ENCODE peak calls at places on chromosomes 16 and 17, in eight cellular contexts. Y, J, U, D, P, C, E and H are unnamed samples.

GRCh38 chr16:31440511-31441184 is 1.9 kb downstream of the ZNF843 start:
- ATAC-seq in C (no peak), D (no peak), J (no peak), Y (no peak), E (no peak), U (no peak), P (no peak), H (no peak)

GRCh38 chr17:4331614-4332013 is 34.9 kb downstream of the UBE2G1 start:
- ATAC-seq in E (no peak), P (peak; percentile 53), Y (no peak), D (no peak), J (no peak), C (no peak), U (no peak), H (no peak)

GRCh38 chr16:11976850-11977205 is 294 bp downstream of the SNX29 start:
- ATAC-seq in D (peak; percentile 15), E (peak; percentile 2), P (peak; percentile 14), Y (no peak), J (peak; percentile 12), C (no peak), U (peak; percentile 18), H (no peak)

GRCh38 chr16:56600398-56600999 is 7.9 kb upstream of the MT2A start:
- ATAC-seq in P (no peak), E (peak; percentile 63), C (peak; percentile 60), D (peak; percentile 51), J (peak; percentile 65), Y (peak; percentile 86), U (peak; percentile 80), H (peak; percentile 48)

GRCh38 chr17:57455063-57455914 is 199.0 kb downstream of the MSI2 start:
- ATAC-seq in C (peak; percentile 73), Y (no peak), J (peak; percentile 51), D (peak; percentile 54), P (peak; percentile 81), E (peak; percentile 56), U (no peak), H (peak; percentile 39)

GRCh38 chr16:85627835-85628556 is 14.9 kb downstream of the GSE1 start:
- ATAC-seq in U (no peak), Y (no peak), C (no peak), J (peak; percentile 60), D (peak; percentile 50), E (no peak), P (no peak), H (no peak)

GRCh38 chr16:56371383-56371937 is 53.9 kb downstream of the AMFR start:
- ATAC-seq in U (no peak), C (no peak), P (no peak), E (peak; percentile 35), Y (no peak), J (no peak), D (peak; percentile 27), H (no peak)

GRCh38 chr16:10530685-10531084 is 49.7 kb downstream of the EMP2 start:
- ATAC-seq in C (no peak), U (no peak), P (no peak), Y (no peak), J (peak; percentile 41), E (no peak), D (peak; percentile 48), H (no peak)

GRCh38 chr16:84663433-84664101 is 15.3 kb downstream of the KLHL36 start:
- ATAC-seq in E (no peak), Y (no peak), U (no peak), D (no peak), P (peak; percentile 91), J (no peak), C (no peak), H (no peak)

GRCh38 chr16:85718682-85719081 is 29.9 kb upstream of the GINS2 start:
- ATAC-seq in C (no peak), J (no peak), D (no peak), U (no peak), P (no peak), Y (peak; percentile 33), E (no peak), H (no peak)

GRCh38 chr16:58249388-58249779 is 45.4 kb downstream of the PRSS54 start:
- ATAC-seq in C (no peak), D (peak; percentile 10), P (no peak), Y (peak; percentile 33), J (peak; percentile 7), U (peak; percentile 26), E (peak; percentile 17), H (no peak)

GRCh38 chr17:39701012-39701783 is 1.3 kb downstream of the ERBB2 start:
- ATAC-seq in E (peak; percentile 13), C (no peak), P (no peak), J (no peak), Y (no peak), D (no peak), U (no peak), H (no peak)

GRCh38 chr17:82064433-82065192 is 991 bp downstream of the DUS1L start:
- ATAC-seq in U (peak; percentile 47), C (no peak), E (peak; percentile 69), Y (peak; percentile 62), J (peak; percentile 2), P (peak; percentile 9), D (no peak), H (peak; percentile 25)

GRCh38 chr16:82748026-82748425 is 121.3 kb downstream of the CDH13 start:
- ATAC-seq in U (no peak), P (no peak), D (peak; percentile 69), E (no peak), J (peak; percentile 68), C (no peak), Y (no peak), H (no peak)

GRCh38 chr17:55726440-55726839 is 3.8 kb upstream of the TMEM100 start:
- ATAC-seq in U (peak; percentile 67), E (no peak), Y (no peak), C (no peak), J (peak; percentile 77), D (peak; percentile 71), P (no peak), H (no peak)

GRCh38 chr17:35596530-35597233 is 9.6 kb downstream of the AP2B1 start:
- ATAC-seq in J (no peak), U (no peak), C (no peak), Y (peak; percentile 34), P (no peak), E (no peak), D (peak; percentile 49), H (no peak)

GRCh38 chr16:53056528-53056881 is 1.7 kb downstream of the CHD9 start:
- ATAC-seq in D (no peak), Y (no peak), P (no peak), U (no peak), E (no peak), C (no peak), J (peak; percentile 1), H (no peak)

GRCh38 chr17:67376509-67376891 is 581 bp upstream of the PITPNC1 start:
- ATAC-seq in U (peak; percentile 2), Y (no peak), E (no peak), C (no peak), P (no peak), J (peak; percentile 4), D (peak; percentile 7), H (no peak)

GRCh38 chr16:48125888-48126287 is 29.9 kb downstream of the ABCC12 start:
- ATAC-seq in C (no peak), P (no peak), U (no peak), J (no peak), Y (no peak), E (no peak), D (no peak), H (no peak)

GRCh38 chr16:24427840-24428239 is 111.5 kb upstream of the RBBP6 start:
- ATAC-seq in Y (no peak), U (no peak), E (no peak), C (no peak), P (no peak), D (no peak), J (no peak), H (peak; percentile 42)

GRCh38 chr16:77732241-77732946 is 10.1 kb downstream of the NUDT7 start:
- ATAC-seq in J (no peak), C (peak; percentile 73), E (peak; percentile 23), Y (no peak), D (no peak), P (no peak), U (peak; percentile 81), H (peak; percentile 86)

GRCh38 chr17:47907932-47908562 is 12.0 kb downstream of the SP2 start:
- ATAC-seq in Y (no peak), E (no peak), C (no peak), U (no peak), D (no peak), P (no peak), J (no peak), H (no peak)

GRCh38 chr17:40663252-40663651 is 1.7 kb downstream of the KRT222 start:
- ATAC-seq in E (no peak), Y (no peak), U (no peak), C (no peak), D (no peak), J (no peak), P (no peak), H (no peak)

GRCh38 chr16:88684569-88685155 is 1.6 kb downstream of the SNAI3 start:
- ATAC-seq in U (no peak), E (no peak), D (no peak), P (no peak), Y (no peak), C (no peak), J (no peak), H (no peak)

GRCh38 chr17:45818041-45818440 is 26.6 kb upstream of the SPPL2C start:
- ATAC-seq in P (no peak), U (no peak), D (no peak), E (no peak), J (no peak), C (no peak), Y (peak; percentile 30), H (no peak)

GRCh38 chr17:13398853-13399252 is 202.9 kb downstream of the HS3ST3A1 start:
- ATAC-seq in C (no peak), U (no peak), J (no peak), D (no peak), P (no peak), Y (no peak), E (no peak), H (no peak)

GRCh38 chr17:30116345-30116660 is 313 bp upstream of the NSRP1 start:
- ATAC-seq in P (no peak), D (no peak), E (no peak), J (no peak), C (no peak), U (peak; percentile 18), Y (peak; percentile 52), H (no peak)

GRCh38 chr17:57623620-57624019 is 121.5 kb downstream of the CCDC182 start:
- ATAC-seq in U (no peak), J (no peak), C (no peak), D (no peak), P (peak; percentile 81), E (peak; percentile 30), Y (no peak), H (no peak)

GRCh38 chr17:75459246-75459589 is 2.8 kb downstream of the TMEM94 start:
- ATAC-seq in Y (no peak), D (no peak), J (no peak), P (no peak), C (no peak), U (no peak), E (no peak), H (no peak)

GRCh38 chr17:30926516-30926915 is 4.8 kb downstream of the ADAP2 start:
- ATAC-seq in P (no peak), C (no peak), E (no peak), J (no peak), U (no peak), D (no peak), Y (no peak), H (peak; percentile 82)

GRCh38 chr16:57799619-57800212 is 2.6 kb downstream of the KIFC3 start:
- ATAC-seq in J (no peak), E (no peak), D (no peak), U (no peak), P (no peak), Y (no peak), C (no peak), H (no peak)

GRCh38 chr17:17120716-17121115 is 78.5 kb downstream of the MPRIP start:
- ATAC-seq in E (no peak), J (peak; percentile 27), C (no peak), P (no peak), D (peak; percentile 41), U (no peak), Y (no peak), H (no peak)

GRCh38 chr16:8103649-8104289 is 486.5 kb downstream of the TMEM114 start:
- ATAC-seq in Y (no peak), E (no peak), J (no peak), D (no peak), P (no peak), U (no peak), C (no peak), H (no peak)

GRCh38 chr17:64387545-64388171 is 3.0 kb downstream of the PECAM1 start:
- ATAC-seq in P (no peak), C (no peak), E (no peak), U (no peak), D (peak; percentile 3), J (no peak), Y (no peak), H (no peak)